ENCODE peak calls at places on chromosomes 11 and 22, in six cellular contexts. P is stimulated activated CD8-positive, alpha-beta memory T cell treated with anti-CD3 and anti-CD28 coated beads, Interleukin-12 subunit alpha, Interleukin-12 subunit beta, amount 100 ng/mL, for 4 hours; D is RPMI7951; K is fibroblast of lung; X is GM23248; H is NB4. G is an unnamed sample.

GRCh38 chr11:37988031-37988430 is 1390.0 kb upstream of the RAG2 start:
- DNase-seq in P (no peak), D (peak; percentile 50), K (peak; percentile 35), X (no peak), H (no peak), G (no peak)

GRCh38 chr11:118205979-118206611 is 18.7 kb downstream of the JAML start:
- DNase-seq in P (no peak), D (no peak), K (no peak), X (no peak), H (no peak), G (no peak)

GRCh38 chr22:45534339-45535192 is 31.9 kb downstream of the FBLN1 start:
- DNase-seq in P (no peak), D (no peak), K (peak; percentile 60), X (no peak), H (no peak), G (no peak)

GRCh38 chr11:10456519-10456918 is 1.5 kb downstream of the AMPD3 start:
- DNase-seq in P (no peak), D (no peak), K (no peak), X (peak; percentile 23), H (peak; percentile 30), G (no peak)

GRCh38 chr11:59463176-59463575 is 6.4 kb downstream of the OR4D6 start:
- DNase-seq in P (no peak), D (peak; percentile 19), K (no peak), X (peak; percentile 69), H (no peak), G (no peak)

GRCh38 chr22:28141614-28142013 is 222.6 kb upstream of the PITPNB start:
- DNase-seq in P (no peak), D (peak; percentile 80), K (peak; percentile 92), X (peak; percentile 83), H (no peak), G (no peak)

GRCh38 chr11:78032090-78032489 is 9.0 kb upstream of the KCTD14 start:
- DNase-seq in P (no peak), D (no peak), K (no peak), X (no peak), H (no peak), G (no peak)

GRCh38 chr11:44855138-44855849 is 95.4 kb downstream of the TP53I11 start:
- DNase-seq in P (no peak), D (no peak), K (no peak), X (peak; percentile 29), H (no peak), G (no peak)

GRCh38 chr22:30226192-30226832 is 20.2 kb downstream of the LIF start:
- DNase-seq in P (no peak), D (peak; percentile 93), K (peak; percentile 68), X (no peak), H (no peak), G (no peak)

GRCh38 chr22:42344391-42344861 is 74.0 kb upstream of the TCF20 start:
- DNase-seq in P (no peak), D (no peak), K (peak; percentile 70), X (peak; percentile 62), H (no peak), G (peak; percentile 88)

GRCh38 chr22:24474221-24474620 is 20.9 kb upstream of the UPB1 start:
- DNase-seq in P (no peak), D (peak; percentile 90), K (peak; percentile 96), X (peak; percentile 92), H (no peak), G (no peak)

GRCh38 chr11:9493492-9493891 is 32.7 kb downstream of the ZNF143 start:
- DNase-seq in P (no peak), D (no peak), K (no peak), X (peak; percentile 28), H (peak; percentile 65), G (no peak)

GRCh38 chr11:1532606-1533341 is 39.3 kb downstream of the DUSP8 start:
- DNase-seq in P (no peak), D (peak; percentile 76), K (peak; percentile 83), X (peak; percentile 89), H (no peak), G (no peak)

GRCh38 chr11:125945011-125945796 is 640 bp upstream of the VSIG10L2 start:
- DNase-seq in P (no peak), D (no peak), K (no peak), X (no peak), H (no peak), G (no peak)

GRCh38 chr11:41851743-41852142 is 392.3 kb upstream of the LRRC4C start:
- DNase-seq in P (no peak), D (no peak), K (no peak), X (no peak), H (no peak), G (no peak)

GRCh38 chr11:66421492-66422205 is 814 bp downstream of the NPAS4 start:
- DNase-seq in P (peak; percentile 69), D (peak; percentile 81), K (peak; percentile 82), X (peak; percentile 93), H (peak; percentile 87), G (peak; percentile 64)

GRCh38 chr11:47398551-47398950 is 9.8 kb upstream of the SLC39A13 start:
- DNase-seq in P (no peak), D (no peak), K (no peak), X (no peak), H (no peak), G (no peak)

GRCh38 chr11:75453916-75454655 is 21.1 kb upstream of the KLHL35 start:
- DNase-seq in P (no peak), D (no peak), K (peak; percentile 89), X (peak; percentile 73), H (no peak), G (no peak)

GRCh38 chr11:125110996-125111340 is 458 bp downstream of the TMEM218 start:
- DNase-seq in P (no peak), D (peak; percentile 18), K (no peak), X (peak; percentile 55), H (no peak), G (no peak)

GRCh38 chr11:97414801-97415200 is 1025.0 kb downstream of the JRKL start:
- DNase-seq in P (no peak), D (no peak), K (no peak), X (no peak), H (no peak), G (no peak)

GRCh38 chr11:116330439-116331185 is 442.2 kb downstream of the BUD13 start:
- DNase-seq in P (no peak), D (no peak), K (no peak), X (no peak), H (no peak), G (no peak)